ENCODE peak calls at places on chromosomes 13 and 19, in six cellular contexts. K is AG04449, M is astrocyte of the spinal cord, H is AG04450, V is psoas muscle, O is ovary. L is an unnamed sample.
A peak's percentile ranks its signal among the peaks of the same experiment; 100 is the strongest.

GRCh38 chr19:12782424-12783225 is 7.3 kb upstream of the HOOK2 start:
- DNase-seq in H (no peak), V (peak; percentile 91), K (no peak), O (peak; percentile 96), M (peak; percentile 84), L (no peak)

GRCh38 chr19:21568816-21569496 is 63.6 kb downstream of the ZNF429 start:
- DNase-seq in H (no peak), V (peak; percentile 81), K (no peak), O (peak; percentile 79), M (peak; percentile 57), L (peak; percentile 52)

GRCh38 chr19:52277471-52277870 is 8.1 kb downstream of the ZNF766 start:
- DNase-seq in K (no peak), V (no peak), O (no peak), M (no peak), H (no peak), L (no peak)

GRCh38 chr19:2436384-2436783 is 9.0 kb upstream of the TIMM13 start:
- DNase-seq in O (no peak), M (no peak), K (no peak), V (no peak), H (no peak), L (no peak)

GRCh38 chr19:50214699-50215543 is 11.5 kb downstream of the MYH14 start:
- DNase-seq in O (no peak), V (no peak), M (no peak), K (no peak), H (no peak), L (no peak)

GRCh38 chr13:49319555-49320350 is 72.0 kb downstream of the CDADC1 start:
- DNase-seq in M (no peak), O (no peak), V (no peak), H (peak; percentile 54), K (no peak), L (peak; percentile 45)

GRCh38 chr19:5590865-5591154 is 23.1 kb upstream of the TINCR start:
- DNase-seq in K (no peak), V (no peak), M (no peak), H (no peak), O (no peak), L (no peak)

GRCh38 chr13:39818953-39819352 is 163.5 kb downstream of the COG6 start:
- DNase-seq in H (no peak), O (peak; percentile 85), K (no peak), V (no peak), M (peak; percentile 77), L (no peak)

GRCh38 chr19:49295208-49295880 is 29.6 kb downstream of the SLC6A16 start:
- DNase-seq in O (no peak), K (no peak), V (no peak), H (no peak), M (no peak), L (no peak)

GRCh38 chr13:27822873-27823311 is 30.6 kb downstream of the GSX1 start:
- DNase-seq in K (no peak), V (no peak), O (no peak), H (no peak), M (peak; percentile 36), L (no peak)

GRCh38 chr13:110816500-110816899 is 98.4 kb downstream of the ANKRD10 start:
- DNase-seq in V (no peak), H (no peak), K (no peak), M (no peak), O (no peak), L (no peak)

GRCh38 chr13:46182491-46182877 is 507 bp upstream of the LCP1 start:
- DNase-seq in M (no peak), O (no peak), V (no peak), H (no peak), K (no peak), L (no peak)

GRCh38 chr19:31461814-31462539 is 112.7 kb upstream of the TSHZ3 start:
- DNase-seq in M (no peak), H (no peak), K (no peak), O (no peak), V (no peak), L (peak; percentile 2)

GRCh38 chr19:11247391-11247790 is 8.0 kb downstream of the ANGPTL8 start:
- DNase-seq in M (no peak), V (peak; percentile 75), O (peak; percentile 70), K (no peak), H (no peak), L (no peak)

GRCh38 chr13:105982219-105982618 is 553.2 kb downstream of the EFNB2 start:
- DNase-seq in M (no peak), O (no peak), K (no peak), H (no peak), V (no peak), L (no peak)

GRCh38 chr19:7799640-7800355 is 30.2 kb upstream of the EVI5L start:
- DNase-seq in O (peak; percentile 60), M (peak; percentile 67), H (peak; percentile 55), K (no peak), V (peak; percentile 41), L (peak; percentile 29)
- H3K4me3 ChIP-seq in O (no peak overlapping the region), M (peak overlapping the region; percentile 12), H (peak overlapping the region; percentile 51), K (peak overlapping the region; percentile 48), V (peak overlapping the region; percentile 28), L (peak overlapping the region; percentile 27)

GRCh38 chr13:113121183-113121927 is 1.2 kb upstream of the F10 start:
- DNase-seq in O (no peak), H (no peak), V (no peak), K (no peak), M (no peak), L (no peak)

GRCh38 chr13:113121928-113122420 is 625 bp upstream of the F10 start:
- DNase-seq in O (peak; percentile 68), H (no peak), M (no peak), V (no peak), K (no peak), L (no peak)

GRCh38 chr13:113124211-113125025 is 1.8 kb downstream of the F10 start:
- DNase-seq in M (no peak), H (no peak), K (no peak), V (no peak), O (peak; percentile 38), L (no peak)

GRCh38 chr13:113122571-113123225 is at the start of gene F10:
- DNase-seq in O (peak; percentile 84), M (peak; percentile 43), V (peak; percentile 46), H (peak; percentile 39), K (no peak), L (peak; percentile 4)

DNA sequence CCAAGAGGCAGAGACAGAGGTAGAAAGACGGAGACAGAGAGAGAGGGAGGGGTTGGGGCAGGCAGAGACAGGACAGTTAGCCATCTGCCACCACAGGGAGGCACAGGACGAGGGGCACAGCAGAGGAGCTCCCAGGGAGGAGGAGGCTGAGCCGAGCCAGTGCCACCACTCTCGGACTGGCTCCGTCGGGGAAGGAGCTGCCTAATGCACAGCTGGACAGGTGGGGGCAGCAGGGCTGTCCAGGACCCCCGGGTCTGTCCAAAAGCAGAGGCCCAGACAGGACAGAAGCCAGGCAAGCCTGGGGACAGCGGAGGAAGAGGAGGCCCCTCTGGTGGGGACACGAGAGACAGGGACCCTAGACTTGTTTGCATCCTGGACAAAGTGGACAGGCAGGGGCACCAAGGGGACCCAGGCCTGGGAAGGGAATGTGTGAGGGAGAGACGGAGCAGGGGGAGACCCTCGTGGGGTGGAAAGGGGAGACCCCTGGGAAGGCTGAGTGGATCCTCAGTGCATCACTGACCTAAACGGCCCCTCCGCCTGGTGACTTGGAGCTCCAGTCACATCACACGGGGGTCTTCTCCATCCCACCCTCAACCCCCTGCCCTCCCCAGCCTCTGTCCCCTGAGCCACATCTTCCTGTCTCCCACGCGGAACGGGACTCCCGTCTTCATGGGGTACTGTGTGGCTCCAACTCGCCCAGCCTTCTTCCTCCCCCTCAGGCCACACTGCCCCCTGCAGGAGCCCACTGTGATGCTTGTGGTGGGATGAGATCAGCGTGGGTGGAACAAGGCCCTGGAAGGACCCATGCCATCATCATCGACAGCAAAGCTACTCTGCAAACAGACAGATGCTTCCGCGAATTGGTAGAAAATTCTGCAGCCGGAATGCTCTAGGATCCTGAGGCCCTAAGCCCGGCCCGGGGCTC is 889 bp downstream of the F10 start:
- DNase-seq in V (no peak), M (no peak), O (peak; percentile 43), K (no peak), H (no peak), L (no peak)
- TF ChIP-seq CTCF in V (no peak), M (peak; percentile 35), O (no peak), K (peak; percentile 22), H (peak; percentile 30), L (peak; percentile 19)

DNA sequence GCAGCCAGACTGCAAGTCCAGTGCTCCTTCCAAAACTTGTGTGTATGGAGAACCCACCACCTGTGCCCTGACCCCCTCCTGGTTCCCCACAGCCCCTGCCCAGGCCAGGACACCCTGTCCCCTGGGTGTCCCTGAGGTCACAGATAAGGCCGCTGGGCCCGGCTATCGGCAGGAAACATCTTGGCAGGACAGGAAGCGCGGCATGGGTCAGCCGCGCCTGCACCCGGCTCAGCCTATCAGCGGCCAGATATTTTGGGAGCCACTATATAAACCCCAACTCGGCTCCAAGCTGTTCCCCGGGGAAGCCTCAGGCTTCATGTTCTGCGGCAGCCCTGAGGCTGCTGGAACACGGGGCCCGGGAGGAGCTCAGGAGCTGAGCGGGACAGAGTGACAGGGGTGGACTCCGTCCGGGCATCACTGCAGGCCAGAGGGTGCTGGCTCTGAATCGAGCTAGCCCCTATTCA is 60.8 kb downstream of the AP1M1 start:
- DNase-seq in V (peak; percentile 63), O (no peak), H (no peak), K (no peak), M (no peak), L (no peak)
- H3K4me3 ChIP-seq in V (peak overlapping the region; percentile 22), O (no peak overlapping the region), H (no peak overlapping the region), K (no peak overlapping the region), M (no peak overlapping the region), L (no peak overlapping the region)

GRCh38 chr19:40165362-40165937 is 25.8 kb upstream of the MAP3K10 start:
- DNase-seq in H (no peak), O (peak; percentile 44), M (peak; percentile 4), K (no peak), V (peak; percentile 42), L (no peak)
- TF ChIP-seq CTCF in H (peak; percentile 64), O (no peak), M (peak; percentile 74), K (peak; percentile 78), V (no peak), L (peak; percentile 84)

DNA sequence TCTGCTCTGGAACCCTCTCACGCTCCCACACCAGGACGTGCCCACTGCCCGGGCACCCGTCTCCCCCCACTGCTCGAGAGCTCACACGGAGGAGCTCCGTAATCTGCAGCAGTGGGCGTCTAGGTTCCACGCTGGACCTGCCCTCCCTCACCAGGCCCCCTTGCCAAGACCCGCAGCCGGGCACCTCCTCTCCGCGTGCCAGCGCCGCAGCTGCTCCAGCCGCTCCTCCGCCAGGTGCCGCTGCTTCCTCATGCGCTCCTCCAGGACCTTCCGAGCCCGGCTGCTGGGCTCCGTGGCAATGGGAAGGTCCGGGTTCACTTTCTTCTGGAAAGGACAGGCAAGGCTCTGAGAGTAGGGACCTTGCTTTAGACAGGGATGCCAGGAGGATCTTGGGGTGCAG is 35.0 kb upstream of the MATK start:
- DNase-seq in V (no peak), H (no peak), M (no peak), K (no peak), O (no peak), L (no peak)
- H3K4me3 ChIP-seq in V (no peak overlapping the region), H (no peak overlapping the region), M (no peak overlapping the region), K (no peak overlapping the region), O (no peak overlapping the region), L (no peak overlapping the region)

GRCh38 chr13:94431569-94431968 is 47.9 kb downstream of the DCT start:
- DNase-seq in H (no peak), O (no peak), M (no peak), V (no peak), K (no peak), L (no peak)
- TF ChIP-seq CTCF in H (peak; percentile 46), O (no peak), M (peak; percentile 5), V (no peak), K (no peak), L (no peak)

GRCh38 chr19:48190288-48191284 is 20.1 kb downstream of the ZSWIM9 start:
- DNase-seq in V (no peak), O (no peak), K (no peak), H (peak; percentile 27), M (peak; percentile 88), L (no peak)
- H3K4me3 ChIP-seq in V (no peak overlapping the region), O (no peak overlapping the region), K (no peak overlapping the region), H (no peak overlapping the region), M (no peak overlapping the region), L (no peak overlapping the region)

L was measured in AG09309.